ENCODE peak calls at places on chromosomes 11 and 22, in seven cellular contexts. O, E, F, A, T, K and P are unnamed samples.
A peak's percentile ranks its signal among the peaks of the same experiment; 100 is the strongest.

GRCh38 chr11:69377029-69377952 is 83.3 kb downstream of the MYEOV start:
- DNase-seq in O (no peak), E (no peak), F (no peak), A (no peak), T (peak; percentile 82), K (peak; percentile 43), P (peak; percentile 11)

GRCh38 chr11:61999141-61999975 is 31.9 kb upstream of the FTH1 start:
- DNase-seq in O (no peak), E (no peak), F (no peak), A (no peak), T (peak; percentile 68), K (peak; percentile 41), P (no peak)

GRCh38 chr11:12684821-12685220 is 10.6 kb downstream of the TEAD1 start:
- DNase-seq in O (no peak), E (no peak), F (no peak), A (no peak), T (no peak), K (no peak), P (no peak)

GRCh38 chr11:121035823-121036222 is 11.9 kb downstream of the TBCEL start:
- DNase-seq in O (no peak), E (no peak), F (no peak), A (no peak), T (no peak), K (no peak), P (no peak)

GRCh38 chr11:17256512-17256911 is 20.0 kb upstream of the NUCB2 start:
- DNase-seq in O (no peak), E (peak; percentile 39), F (no peak), A (no peak), T (no peak), K (peak; percentile 58), P (no peak)

GRCh38 chr11:133946541-133947297 is 10.0 kb downstream of the IGSF9B start:
- DNase-seq in O (no peak), E (no peak), F (no peak), A (no peak), T (no peak), K (no peak), P (no peak)

GRCh38 chr11:12673924-12674570 is at the start of gene TEAD1:
- DNase-seq in O (peak; percentile 97), E (peak; percentile 94), F (peak; percentile 84), A (peak; percentile 3), T (peak; percentile 99), K (peak; percentile 95), P (peak; percentile 93)

GRCh38 chr11:126332221-126332711 is 23.2 kb upstream of the ST3GAL4 start:
- DNase-seq in O (no peak), E (peak; percentile 81), F (no peak), A (no peak), T (no peak), K (no peak), P (no peak)

GRCh38 chr11:90220391-90220790 is 2.5 kb downstream of the CHORDC1 start:
- DNase-seq in O (no peak), E (no peak), F (no peak), A (peak; percentile 55), T (no peak), K (no peak), P (no peak)

GRCh38 chr11:75549370-75549958 is 12.6 kb upstream of the SERPINH1 start:
- DNase-seq in O (no peak), E (no peak), F (no peak), A (no peak), T (no peak), K (no peak), P (no peak)

GRCh38 chr11:35711173-35711910 is 48.8 kb downstream of the TRIM44 start:
- DNase-seq in O (no peak), E (no peak), F (no peak), A (no peak), T (no peak), K (no peak), P (no peak)

GRCh38 chr11:19345848-19346681 is 105.3 kb upstream of the E2F8 start:
- DNase-seq in O (peak; percentile 21), E (no peak), F (peak; percentile 47), A (peak; percentile 65), T (no peak), K (peak; percentile 7), P (peak; percentile 85)

GRCh38 chr11:108568183-108568858 is 25.2 kb downstream of the EXPH5 start:
- DNase-seq in O (peak; percentile 65), E (no peak), F (no peak), A (no peak), T (no peak), K (no peak), P (peak; percentile 38)

GRCh38 chr22:31039393-31039792 is 41.7 kb upstream of the SMTN start:
- DNase-seq in O (peak; percentile 14), E (no peak), F (no peak), A (no peak), T (no peak), K (no peak), P (no peak)

GRCh38 chr11:36454991-36455611 is 55.0 kb downstream of the TRAF6 start:
- DNase-seq in O (no peak), E (peak; percentile 46), F (no peak), A (peak; percentile 44), T (no peak), K (no peak), P (no peak)

GRCh38 chr11:492416-493226 is 14.4 kb downstream of the RNH1 start:
- DNase-seq in O (no peak), E (no peak), F (peak; percentile 31), A (no peak), T (no peak), K (no peak), P (no peak)

GRCh38 chr11:64712430-64713030 is 10.5 kb downstream of the NRXN2 start:
- DNase-seq in O (no peak), E (no peak), F (no peak), A (no peak), T (no peak), K (no peak), P (no peak)

GRCh38 chr11:75471134-75471943 is 38.3 kb upstream of the KLHL35 start:
- DNase-seq in O (no peak), E (no peak), F (no peak), A (no peak), T (no peak), K (no peak), P (no peak)

GRCh38 chr22:31768422-31769059 is 14.7 kb downstream of the DEPDC5 start:
- DNase-seq in O (no peak), E (no peak), F (no peak), A (no peak), T (no peak), K (no peak), P (no peak)

GRCh38 chr11:100712618-100713017 is 25.5 kb downstream of the ARHGAP42 start:
- DNase-seq in O (no peak), E (no peak), F (no peak), A (no peak), T (no peak), K (no peak), P (no peak)

GRCh38 chr22:27317961-27318360 is 483.6 kb downstream of the MN1 start:
- DNase-seq in O (no peak), E (no peak), F (no peak), A (peak; percentile 5), T (peak; percentile 59), K (no peak), P (no peak)

GRCh38 chr11:93481696-93482095 is 61.5 kb downstream of the SMCO4 start:
- DNase-seq in O (no peak), E (no peak), F (no peak), A (no peak), T (no peak), K (no peak), P (no peak)

GRCh38 chr11:85951428-85952107 is 96.4 kb downstream of the CCDC83 start:
- DNase-seq in O (no peak), E (no peak), F (no peak), A (no peak), T (no peak), K (no peak), P (no peak)
- TF ChIP-seq POLR2A in O (no peak), E (no peak), F (no peak), A (no peak), T (no peak), K (no peak), P (no peak)

DNA sequence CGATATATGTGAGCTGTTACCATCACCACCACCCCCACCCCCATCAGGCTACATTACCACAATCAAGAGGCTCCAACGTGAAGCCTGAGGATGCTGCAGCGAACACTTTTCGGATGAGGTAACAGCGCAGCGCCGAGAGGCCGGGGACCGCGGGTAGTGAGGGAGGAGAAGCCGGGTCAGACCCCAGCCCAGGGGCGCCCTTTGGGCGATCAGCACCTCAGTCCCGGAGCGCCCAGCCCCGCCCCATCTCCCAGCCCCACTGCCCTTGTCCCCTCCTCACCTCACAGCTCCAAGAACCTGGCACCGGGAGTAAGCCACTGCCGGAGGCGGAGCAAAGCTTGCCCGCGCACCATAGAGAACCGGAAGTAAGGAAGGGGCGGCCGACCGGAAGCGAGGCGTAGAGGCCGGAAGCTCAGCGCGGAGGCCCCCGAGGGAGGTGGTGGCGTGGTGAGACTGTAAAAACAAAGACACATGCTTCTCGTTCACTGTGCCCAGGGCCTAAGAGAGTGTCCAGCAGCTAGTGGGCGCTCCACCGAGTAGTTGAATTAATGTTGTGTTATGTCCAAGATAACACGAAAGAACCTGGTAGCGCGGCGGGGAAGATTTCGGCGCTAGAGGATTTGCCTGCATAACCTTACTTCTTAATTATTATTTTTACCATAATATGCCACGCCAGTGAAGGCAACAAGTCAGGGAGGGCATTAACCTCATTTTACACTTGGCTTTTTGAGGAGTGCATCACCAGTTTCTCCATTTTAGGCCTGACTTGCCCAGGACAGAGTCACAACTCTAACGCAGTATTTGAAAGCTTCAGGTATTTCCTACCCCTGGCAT is at the start of gene THOC5:
- DNase-seq in O (peak; percentile 94), E (peak; percentile 90), F (peak; percentile 97), A (peak; percentile 97), T (peak; percentile 98), K (peak; percentile 95), P (peak; percentile 95)
- TF ChIP-seq POLR2A in O (peak; percentile 83), E (peak; percentile 48), F (peak; percentile 83), A (peak; percentile 53), T (no peak), K (peak; percentile 66), P (no peak)

GRCh38 chr11:112277937-112278336 is 17.3 kb upstream of the PLET1 start:
- DNase-seq in O (no peak), E (no peak), F (no peak), A (no peak), T (no peak), K (no peak), P (no peak)

GRCh38 chr11:112279901-112280267 is 19.2 kb upstream of the PLET1 start:
- DNase-seq in O (peak; percentile 54), E (no peak), F (peak; percentile 54), A (peak; percentile 73), T (peak; percentile 91), K (peak; percentile 56), P (peak; percentile 96)

GRCh38 chr11:112278803-112279202 is 18.1 kb upstream of the PLET1 start:
- DNase-seq in O (no peak), E (no peak), F (no peak), A (no peak), T (no peak), K (no peak), P (no peak)

GRCh38 chr11:112281776-112282175 is 21.1 kb upstream of the PLET1 start:
- DNase-seq in O (no peak), E (no peak), F (no peak), A (no peak), T (no peak), K (no peak), P (no peak)

GRCh38 chr11:112280268-112281126 is 19.8 kb upstream of the PLET1 start:
- DNase-seq in O (peak; percentile 75), E (peak; percentile 49), F (peak; percentile 66), A (peak; percentile 88), T (peak; percentile 90), K (peak; percentile 79), P (peak; percentile 77)
- TF ChIP-seq POLR2A in O (no peak), E (no peak), F (no peak), A (no peak), T (no peak), K (no peak), P (no peak)

GRCh38 chr11:32892355-32893090 is at the start of gene QSER1:
- DNase-seq in O (peak; percentile 68), E (peak; percentile 61), F (peak; percentile 77), A (peak; percentile 88), T (peak; percentile 92), K (peak; percentile 78), P (peak; percentile 95)
- TF ChIP-seq POLR2A in O (peak; percentile 73), E (peak; percentile 86), F (peak; percentile 58), A (peak; percentile 74), T (no peak), K (peak; percentile 79), P (no peak)